ENCODE peak calls at places on chromosomes 1 and 21, in eight cellular contexts. H is psoas muscle; F is CD8-positive, alpha-beta T cell; Z is left lung; O is neural progenitor cell; K is colonic mucosa; W is AG04450; P is lung. A is an unnamed sample.

GRCh38 chr1:32031578-32032286 is 18.1 kb downstream of the KHDRBS1 start:
- DNase-seq in P (no peak), O (no peak), F (no peak), W (peak; percentile 48), Z (no peak), K (no peak), H (no peak), A (no peak)

GRCh38 chr1:114428083-114428754 is 82.8 kb downstream of the TRIM33 start:
- DNase-seq in W (no peak), H (no peak), O (no peak), Z (no peak), K (no peak), F (no peak), P (no peak), A (no peak)

GRCh38 chr1:156870734-156871133 is 10.1 kb downstream of the NTRK1 start:
- DNase-seq in P (no peak), W (peak; percentile 51), Z (no peak), H (peak; percentile 6), O (no peak), K (no peak), F (no peak), A (no peak)

GRCh38 chr1:234617135-234617985 is 7.4 kb upstream of the IRF2BP2 start:
- DNase-seq in K (no peak), O (no peak), Z (no peak), P (no peak), W (no peak), F (no peak), H (no peak), A (no peak)

GRCh38 chr1:116493036-116493435 is 77.8 kb downstream of the CD58 start:
- DNase-seq in H (no peak), Z (no peak), P (no peak), K (no peak), O (no peak), F (no peak), W (no peak), A (no peak)

GRCh38 chr1:93616996-93617669 is 64.5 kb downstream of the BCAR3 start:
- DNase-seq in P (no peak), K (peak; percentile 61), H (no peak), F (no peak), Z (no peak), W (no peak), O (no peak), A (no peak)

GRCh38 chr21:44298301-44298700 is 1.6 kb upstream of the PFKL start:
- DNase-seq in P (no peak), K (no peak), F (no peak), W (no peak), O (no peak), Z (no peak), H (no peak), A (no peak)

GRCh38 chr1:52203935-52204625 is 62.2 kb downstream of the ZFYVE9 start:
- DNase-seq in W (no peak), H (no peak), F (no peak), O (no peak), K (no peak), Z (no peak), P (no peak), A (no peak)

DNA sequence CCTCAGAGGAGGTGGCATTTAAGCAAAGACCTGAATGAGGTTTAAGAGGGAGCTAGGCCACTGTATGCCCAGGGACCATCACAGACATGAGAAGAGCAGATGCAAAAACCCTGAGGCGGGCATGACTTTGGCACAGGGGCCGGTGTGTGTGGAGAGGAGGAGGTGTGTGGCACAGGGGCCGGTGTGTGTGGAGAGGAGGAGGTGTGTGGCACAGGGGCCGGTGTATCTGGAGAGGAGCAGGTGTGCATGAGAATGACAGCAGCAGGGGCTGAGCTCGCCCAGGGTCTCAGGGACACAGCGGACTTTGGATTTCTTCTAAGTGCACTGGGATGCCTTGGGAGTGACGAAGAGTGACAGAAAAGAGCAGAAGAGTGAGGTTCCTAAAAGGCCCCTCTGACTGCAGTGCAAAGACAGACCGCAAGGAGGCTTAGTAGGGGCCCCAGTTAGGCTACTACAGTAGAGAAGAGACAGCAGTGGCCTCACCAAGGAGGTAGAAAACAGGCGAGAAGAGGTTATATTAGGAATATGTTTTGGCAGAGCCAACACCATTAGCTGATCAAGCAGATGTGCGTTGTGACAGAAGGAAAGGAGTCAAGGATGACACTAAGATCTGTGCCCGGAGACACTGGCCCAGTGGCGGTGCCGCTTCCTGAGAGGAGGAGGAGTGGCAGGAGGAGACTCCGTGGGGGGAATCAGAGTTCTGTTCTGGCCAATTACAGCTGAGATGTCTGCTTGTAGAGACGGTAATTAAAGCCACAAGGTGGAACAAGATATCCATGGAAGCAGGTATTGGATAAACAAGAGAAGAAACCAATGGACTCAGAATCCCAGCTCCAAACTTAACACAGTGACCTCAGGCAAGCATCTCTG is 18.4 kb downstream of the ZBTB17 start:
- DNase-seq in H (no peak), Z (no peak), O (peak; percentile 65), P (no peak), W (no peak), F (no peak), K (no peak), A (no peak)
- TF ChIP-seq CTCF in H (no peak), Z (no peak), O (peak; percentile 66), P (no peak), W (peak; percentile 39), F (no peak), K (no peak), A (no peak)

GRCh38 chr1:207078578-207079132 is 10.0 kb upstream of the C4BPB start:
- DNase-seq in P (no peak), F (no peak), Z (no peak), W (no peak), H (no peak), K (no peak), O (no peak), A (no peak)

GRCh38 chr1:207081106-207081505 is 7.6 kb upstream of the C4BPB start:
- DNase-seq in W (no peak), K (no peak), P (no peak), Z (no peak), H (no peak), O (no peak), F (no peak), A (no peak)

GRCh38 chr1:207077470-207078377 is 10.9 kb upstream of the C4BPB start:
- DNase-seq in P (peak; percentile 76), Z (peak; percentile 49), W (peak; percentile 54), F (peak; percentile 42), O (peak; percentile 66), H (no peak), K (peak; percentile 89), A (peak; percentile 48)

GRCh38 chr1:207081806-207082205 is 6.9 kb upstream of the C4BPB start:
- DNase-seq in P (no peak), H (no peak), F (no peak), Z (no peak), W (no peak), O (no peak), K (no peak), A (no peak)

DNA sequence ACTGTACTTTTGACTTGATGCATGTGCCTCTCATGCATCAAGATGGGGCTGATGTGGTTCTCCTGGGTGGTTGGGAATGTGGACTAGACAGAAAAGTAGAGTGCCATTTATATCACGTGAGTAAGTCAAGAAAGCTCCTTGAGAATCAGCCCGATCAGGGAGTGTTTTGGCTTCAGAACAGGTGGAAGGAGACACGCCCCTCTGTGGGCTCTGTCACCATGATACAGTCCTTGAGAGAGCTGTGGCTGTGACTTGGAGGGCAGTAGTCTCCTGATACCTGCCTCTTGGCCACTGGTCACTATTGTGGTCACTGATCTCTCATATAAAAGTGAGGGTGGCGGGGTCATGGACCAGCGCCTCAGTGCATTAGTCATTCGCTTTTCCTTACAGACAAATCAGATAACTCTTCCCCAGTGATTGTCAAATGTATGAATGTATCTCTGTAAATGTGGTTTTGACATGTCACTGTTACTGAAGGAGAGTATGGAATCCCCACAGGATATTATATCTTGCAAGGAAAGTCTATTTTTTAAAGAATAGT is 8.9 kb upstream of the C4BPB start:
- DNase-seq in Z (no peak), K (no peak), P (no peak), F (no peak), W (no peak), H (no peak), O (no peak), A (no peak)
- H3K9me3 ChIP-seq in Z (no peaks in the 10 kb centered on the region), K (no peaks in the 10 kb centered on the region), P (no peaks in the 10 kb centered on the region), F (no peaks in the 10 kb centered on the region), W (no peaks in the 10 kb centered on the region), H (no peaks in the 10 kb centered on the region), O (no peaks in the 10 kb centered on the region), A (no peaks in the 10 kb centered on the region)

GRCh38 chr1:57341721-57342120 is 82.1 kb downstream of the DAB1 start:
- DNase-seq in F (no peak), P (no peak), W (no peak), O (no peak), H (no peak), Z (no peak), K (no peak), A (no peak)

GRCh38 chr1:57337623-57338022 is 86.2 kb downstream of the DAB1 start:
- DNase-seq in Z (no peak), O (no peak), K (no peak), H (no peak), W (no peak), P (no peak), F (no peak), A (no peak)

GRCh38 chr1:57336793-57337192 is 87.1 kb downstream of the DAB1 start:
- DNase-seq in P (no peak), F (no peak), O (no peak), H (no peak), Z (no peak), W (no peak), K (no peak), A (no peak)

GRCh38 chr1:57345916-57346315 is 77.9 kb downstream of the DAB1 start:
- DNase-seq in K (no peak), H (no peak), F (no peak), P (no peak), Z (no peak), W (no peak), O (peak; percentile 19), A (no peak)

DNA sequence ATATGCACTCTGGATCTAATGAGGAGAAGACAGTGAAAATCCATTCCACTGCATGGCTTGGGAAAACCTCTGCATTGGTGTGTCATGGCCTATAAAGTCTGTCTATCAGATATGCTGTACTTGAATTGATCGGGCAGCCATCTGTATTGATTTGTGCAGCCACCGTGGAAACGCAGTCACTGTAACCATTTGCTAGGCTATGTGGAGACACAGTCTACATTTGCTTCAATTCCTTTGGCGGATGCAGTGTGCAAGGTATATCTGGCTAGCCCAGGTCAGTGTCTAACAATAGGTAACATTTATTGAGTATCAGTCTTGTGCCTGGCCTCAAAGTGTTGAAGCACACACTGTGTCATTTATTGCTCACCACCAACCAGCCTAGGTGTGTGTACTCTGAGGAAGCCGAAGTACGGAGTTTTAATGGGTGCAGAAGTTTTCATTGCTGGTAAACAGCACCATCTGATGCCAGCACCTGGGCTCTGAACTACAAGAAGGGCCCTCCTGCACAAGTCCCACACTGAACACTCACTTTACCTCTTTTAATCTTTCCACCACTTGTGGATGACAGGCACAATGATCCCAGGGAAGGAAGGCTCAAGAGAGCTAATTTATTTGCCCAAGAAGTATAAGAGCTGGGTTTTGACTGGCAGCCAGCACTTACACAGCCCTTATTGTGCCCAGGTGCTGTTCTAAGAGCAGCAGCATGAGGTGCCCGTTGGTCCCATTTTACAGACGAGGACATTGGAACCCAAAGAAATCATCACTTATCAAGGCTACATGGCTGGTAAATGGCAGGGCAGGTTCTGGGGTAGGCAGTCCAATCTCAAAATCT is 83.3 kb downstream of the DAB1 start:
- DNase-seq in H (no peak), W (no peak), F (no peak), Z (peak; percentile 56), O (no peak), K (no peak), P (peak; percentile 38), A (no peak)
- TF ChIP-seq CTCF in H (no peak), W (no peak), F (no peak), Z (no peak), O (peak; percentile 18), K (no peak), P (no peak), A (no peak)

DNA sequence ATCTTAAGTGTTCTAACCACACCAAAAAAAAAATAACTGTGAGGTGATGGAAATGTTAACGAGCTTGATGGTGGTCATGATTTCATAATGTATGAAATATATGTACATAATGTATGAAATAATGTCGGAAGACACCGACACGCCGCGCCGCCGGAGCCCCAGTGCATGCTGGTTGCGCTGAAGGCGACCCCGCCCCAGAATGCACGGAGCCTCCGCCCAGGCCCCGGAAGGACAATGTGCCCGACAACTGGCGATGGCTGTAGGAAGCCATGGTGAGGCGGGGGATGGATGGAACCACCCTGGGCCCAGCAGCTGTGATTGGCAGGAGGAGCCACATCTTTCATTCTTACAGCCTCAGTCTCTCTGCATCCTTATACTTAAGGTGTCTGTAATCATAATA is 7.4 kb downstream of the OR2T10 start:
- DNase-seq in O (no peak), F (no peak), H (no peak), W (no peak), Z (no peak), K (no peak), P (no peak), A (no peak)
- H3K9me3 ChIP-seq in O (peaks cover 52% of the 10 kb centered on the region), F (no peaks in the 10 kb centered on the region), H (no peaks in the 10 kb centered on the region), W (peaks cover 6% of the 10 kb centered on the region), Z (no peaks in the 10 kb centered on the region), K (no peaks in the 10 kb centered on the region), P (no peaks in the 10 kb centered on the region), A (no peaks in the 10 kb centered on the region)